ENCODE peak calls at places on chromosomes 4 and X, in five cellular contexts. W, L, J, S and A are unnamed samples.

GRCh38 chr4:120088507-120088906 is 21.9 kb upstream of the MAD2L1 start:
- DNase-seq in L (no peak), J (no peak), S (no peak), W (no peak), A (no peak)

GRCh38 chr4:150131581-150132228 is 53.5 kb downstream of the DCLK2 start:
- DNase-seq in S (no peak), L (no peak), J (no peak), W (no peak), A (no peak)

GRCh38 chr4:56261027-56261426 is 126.3 kb downstream of the AASDH start:
- DNase-seq in W (peak), J (no peak), L (no peak), S (peak), A (no peak)

GRCh38 chr4:3193531-3194203 is 55.3 kb upstream of the MSANTD1 start:
- DNase-seq in S (no peak), J (peak), W (no peak), L (no peak), A (peak)

GRCh38 chr4:142615324-142615665 is 230.8 kb downstream of the INPP4B start:
- DNase-seq in S (no peak), W (no peak), J (peak), L (no peak), A (no peak)

GRCh38 chr4:76016383-76016782 is 6.9 kb downstream of the CXCL10 start:
- DNase-seq in L (no peak), J (no peak), W (no peak), S (no peak), A (no peak)

GRCh38 chr4:153676984-153677383 is 7.1 kb upstream of the TLR2 start:
- DNase-seq in W (no peak), J (peak), S (no peak), L (no peak), A (peak)

GRCh38 chrX:12370444-12371089 is 232.3 kb downstream of the FRMPD4 start:
- DNase-seq in J (peak), L (no peak), S (no peak), W (no peak), A (peak)

GRCh38 chr4:123649644-123650356 is 253.2 kb downstream of the SPRY1 start:
- DNase-seq in S (no peak), W (no peak), L (no peak), J (peak), A (peak)

GRCh38 chr4:182369211-182369610 is 126.0 kb downstream of the TENM3 start:
- DNase-seq in S (no peak), J (peak), W (no peak), L (no peak), A (no peak)

GRCh38 chr4:37675587-37676290 is 10.4 kb downstream of the RELL1 start:
- DNase-seq in S (no peak), J (no peak), W (no peak), L (no peak), A (no peak)

GRCh38 chrX:150515801-150516200 is 52.6 kb upstream of the MTM1 start:
- DNase-seq in S (no peak), W (no peak), J (no peak), L (no peak), A (no peak)

GRCh38 chr4:92199135-92199534 is 104.6 kb upstream of the GRID2 start:
- DNase-seq in J (no peak), L (no peak), W (no peak), S (no peak), A (no peak)

GRCh38 chr4:2936773-2937145 is 26.4 kb downstream of the NOP14 start:
- DNase-seq in S (peak), W (no peak), L (no peak), J (peak), A (no peak)

GRCh38 chr4:158255727-158256324 is 45.5 kb downstream of the TMEM144 start:
- DNase-seq in L (no peak), S (no peak), J (peak), W (no peak), A (peak)

GRCh38 chrX:153307546-153308175 is 13.9 kb downstream of the PNMA6F start:
- DNase-seq in S (no peak), L (no peak), W (no peak), J (peak), A (no peak)

GRCh38 chr4:1202526-1203378 is 30.4 kb upstream of the SPON2 start:
- DNase-seq in L (peak), J (no peak), W (no peak), S (no peak), A (no peak)

GRCh38 chr4:1356181-1356998 is 9.4 kb downstream of the UVSSA start:
- DNase-seq in S (no peak), J (peak), L (peak), W (peak), A (peak)

GRCh38 chrX:40434947-40435346 is 145.8 kb upstream of the ATP6AP2 start:
- DNase-seq in S (peak), J (peak), L (no peak), W (no peak), A (no peak)

GRCh38 chrX:13128104-13128503 is 83.7 kb upstream of the FAM9C start:
- DNase-seq in J (peak), L (no peak), S (no peak), W (no peak), A (peak)

GRCh38 chr4:146371812-146372211 is 149.9 kb downstream of the SLC10A7 start:
- DNase-seq in L (no peak), J (peak), S (no peak), W (no peak), A (no peak)

GRCh38 chr4:119785963-119786362 is 157.4 kb upstream of the PDE5A start:
- DNase-seq in S (no peak), W (no peak), J (peak), L (no peak), A (peak)

GRCh38 chr4:73822389-73822788 is 14.1 kb upstream of the CXCL6 start:
- DNase-seq in S (no peak), J (no peak), L (no peak), W (no peak), A (peak)

GRCh38 chrX:130118396-130118795 is 8.1 kb upstream of the ELF4 start:
- DNase-seq in J (peak), L (no peak), S (no peak), W (no peak), A (peak)

GRCh38 chr4:124965492-124965891 is 253.0 kb upstream of the ANKRD50 start:
- DNase-seq in J (no peak), S (no peak), W (no peak), L (no peak), A (no peak)

GRCh38 chr4:168884251-168885124 is 125.6 kb downstream of the CBR4 start:
- DNase-seq in W (no peak), J (no peak), S (no peak), L (no peak), A (no peak)

GRCh38 chr4:109560687-109561452 is 824 bp downstream of the MCUB start:
- DNase-seq in J (peak), W (peak), L (peak), S (peak), A (peak)

GRCh38 chr4:187258651-187259401 is 535.2 kb upstream of the FAT1 start:
- DNase-seq in W (no peak), L (no peak), J (no peak), S (no peak), A (no peak)

GRCh38 chr4:183348706-183349659 is 26.8 kb upstream of the CLDN24 start:
- DNase-seq in L (no peak), W (peak), J (peak), S (no peak), A (peak)

GRCh38 chrX:123081766-123082165 is 102.3 kb upstream of the GRIA3 start:
- DNase-seq in J (no peak), S (no peak), L (no peak), W (no peak), A (no peak)

GRCh38 chrX:26788402-26788998 is 572.5 kb downstream of the MAGEB5 start:
- DNase-seq in S (no peak), J (no peak), L (no peak), W (no peak), A (peak)

GRCh38 chrX:112094729-112095128 is 12.2 kb upstream of the TRPC5 start:
- DNase-seq in S (no peak), L (no peak), J (no peak), W (no peak), A (no peak)

GRCh38 chr4:1246901-1247810 is 1.8 kb downstream of the CTBP1 start:
- DNase-seq in L (no peak), J (no peak), W (no peak), S (no peak), A (no peak)

GRCh38 chr4:116638592-116638991 is 446.8 kb downstream of the TRAM1L1 start:
- DNase-seq in S (no peak), L (no peak), J (no peak), W (no peak), A (no peak)

GRCh38 chr4:157012781-157013180 is 41.2 kb upstream of the PDGFC start:
- DNase-seq in L (no peak), W (no peak), J (peak), S (no peak), A (no peak)

GRCh38 chr4:24511371-24512063 is 72.8 kb downstream of the DHX15 start:
- DNase-seq in W (no peak), J (no peak), L (no peak), S (no peak), A (no peak)

GRCh38 chrX:153722704-153723350 is 1.4 kb downstream of the BCAP31 start:
- DNase-seq in S (no peak), J (no peak), W (no peak), L (no peak), A (peak)

GRCh38 chr4:163221467-163221866 is 54.8 kb upstream of the NAF1 start:
- DNase-seq in L (no peak), S (no peak), W (no peak), J (no peak), A (no peak)

GRCh38 chr4:70945046-70945445 is 42.9 kb downstream of the MOB1B start:
- DNase-seq in J (no peak), L (no peak), W (no peak), S (no peak), A (no peak)

GRCh38 chrX:2385224-2385623 is 115.6 kb downstream of the DHRSX start:
- DNase-seq in J (peak), L (no peak), W (no peak), S (no peak), A (no peak)